ENCODE peak calls at places on chromosomes 16 and 17, in nine cellular contexts. S, J, R, H, X, K, Y, G and B are unnamed samples.

GRCh38 chr17:78281249-78281865 is 49.9 kb downstream of the TMEM235 start:
- DNase-seq in S (no peak), J (no peak), R (no peak), H (no peak), X (no peak), K (no peak), Y (no peak), G (no peak), B (peak)

GRCh38 chr17:17177186-17177585 is 28.9 kb downstream of the PLD6 start:
- DNase-seq in S (no peak), J (no peak), R (no peak), H (no peak), X (no peak), K (no peak), Y (no peak), G (no peak), B (no peak)

GRCh38 chr17:9253308-9253707 is 232.0 kb downstream of the NTN1 start:
- DNase-seq in S (no peak), J (no peak), R (no peak), H (no peak), X (no peak), K (no peak), Y (no peak), G (no peak), B (no peak)

GRCh38 chr16:66927918-66928649 is 2.7 kb upstream of the RRAD start:
- DNase-seq in S (peak), J (no peak), R (no peak), H (no peak), X (no peak), K (peak), Y (no peak), G (no peak), B (peak)

GRCh38 chr17:59365383-59365981 is 34.0 kb downstream of the YPEL2 start:
- DNase-seq in S (no peak), J (no peak), R (no peak), H (no peak), X (no peak), K (no peak), Y (peak), G (no peak), B (no peak)

GRCh38 chr16:53091508-53092211 is 36.9 kb downstream of the CHD9 start:
- DNase-seq in S (no peak), J (peak), R (peak), H (peak), X (peak), K (peak), Y (peak), G (peak), B (peak)

GRCh38 chr17:74842146-74842598 is 17.5 kb downstream of the GRIN2C start:
- DNase-seq in S (no peak), J (no peak), R (no peak), H (no peak), X (no peak), K (no peak), Y (peak), G (no peak), B (peak)

GRCh38 chr17:4938670-4939553 is 934 bp downstream of the SLC25A11 start:
- DNase-seq in S (no peak), J (no peak), R (no peak), H (no peak), X (no peak), K (no peak), Y (no peak), G (no peak), B (no peak)

GRCh38 chr17:45813051-45813731 is 29.1 kb downstream of the CRHR1 start:
- DNase-seq in S (no peak), J (no peak), R (no peak), H (no peak), X (no peak), K (no peak), Y (peak), G (no peak), B (no peak)
- H3K4me3 ChIP-seq in S (no peak), J (no peak), R (no peak), H (no peak), X (no peak), K (no peak), Y (no peak), G (no peak), B (no peak)

DNA sequence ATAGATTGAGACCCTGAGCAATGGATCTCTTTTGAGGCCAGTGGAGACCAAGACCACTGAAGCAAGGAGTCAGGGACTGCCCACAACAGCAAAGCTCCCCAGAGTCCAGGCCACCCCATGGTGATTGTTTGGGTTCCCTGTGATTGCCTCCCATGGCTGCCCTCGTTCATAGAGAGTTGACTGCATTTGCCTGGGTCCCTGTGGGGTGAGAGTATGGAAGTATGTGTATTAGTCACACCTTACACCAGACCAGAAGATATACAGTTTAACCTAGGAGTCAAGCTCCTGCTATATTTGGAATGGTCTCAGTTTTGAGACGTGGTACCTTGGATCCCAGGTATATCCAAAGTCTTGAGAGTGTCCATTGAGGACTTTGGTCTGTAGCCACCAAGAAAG is 20.2 kb downstream of the HLF start:
- DNase-seq in S (no peak), J (no peak), R (no peak), H (no peak), X (no peak), K (no peak), Y (no peak), G (no peak), B (no peak)
- H3K4me3 ChIP-seq in S (no peak), J (no peak), R (no peak), H (no peak), X (no peak), K (no peak), Y (no peak), G (no peak), B (no peak)

DNA sequence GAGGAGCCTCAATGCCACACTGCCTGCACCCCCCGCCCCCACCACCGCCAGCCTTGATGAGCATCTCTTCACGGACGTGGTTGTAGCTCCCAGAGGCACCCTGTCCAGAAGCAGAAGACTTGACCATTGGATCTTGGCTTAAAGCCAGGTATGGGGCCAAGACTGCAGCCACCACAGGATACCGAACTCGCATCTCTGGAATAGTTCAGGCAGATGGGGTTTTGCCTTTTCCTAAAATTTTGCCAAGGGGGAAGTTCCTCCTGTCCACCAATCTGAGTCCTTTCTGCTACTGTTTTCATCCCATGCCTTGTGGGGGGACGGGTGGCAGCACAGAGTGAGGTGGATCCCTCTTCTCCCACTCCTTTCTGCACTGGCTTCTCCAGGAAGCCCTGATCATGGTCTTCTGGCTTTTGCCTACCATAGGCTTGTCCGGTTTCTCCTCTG is 939 bp downstream of the CORO6 start:
- DNase-seq in S (no peak), J (no peak), R (no peak), H (no peak), X (no peak), K (peak), Y (peak), G (no peak), B (no peak)
- H3K4me3 ChIP-seq in S (peak), J (peak), R (peak), H (peak), X (peak), K (peak), Y (peak), G (peak), B (peak)

GRCh38 chr16:15855704-15856003 is 1.2 kb downstream of the MYH11 start:
- DNase-seq in S (no peak), J (no peak), R (no peak), H (peak), X (no peak), K (no peak), Y (no peak), G (no peak), B (no peak)
- H3K4me3 ChIP-seq in S (no peak), J (no peak), R (peak), H (peak), X (no peak), K (no peak), Y (no peak), G (no peak), B (no peak)

GRCh38 chr17:57090560-57091185 is 5.6 kb downstream of the AKAP1 start:
- DNase-seq in S (no peak), J (no peak), R (no peak), H (no peak), X (no peak), K (peak), Y (no peak), G (no peak), B (peak)
- H3K4me3 ChIP-seq in S (no peak), J (no peak), R (no peak), H (no peak), X (no peak), K (no peak), Y (no peak), G (no peak), B (no peak)

GRCh38 chr16:31201511-31202401 is 804 bp downstream of the PYCARD start:
- DNase-seq in S (no peak), J (no peak), R (peak), H (no peak), X (no peak), K (no peak), Y (peak), G (no peak), B (no peak)
- H3K4me3 ChIP-seq in S (peak), J (peak), R (peak), H (peak), X (peak), K (peak), Y (no peak), G (peak), B (peak)